ENCODE peak calls at places on chromosomes 5 and 9, in five cellular contexts. J is OCI-LY7, B is omental fat pad, A is glutamatergic neuron, F is cardiac muscle cell. C is an unnamed sample.

GRCh38 chr9:126513159-126514036 is 100.3 kb upstream of the LMX1B start:
- DNase-seq in J (no peak), B (no peak), A (no peak), F (no peak), C (no peak)

GRCh38 chr9:130860458-130861316 is 25.6 kb downstream of the ABL1 start:
- DNase-seq in J (no peak), B (peak), A (no peak), F (peak), C (no peak)

GRCh38 chr5:82489668-82490067 is 211.5 kb upstream of the RPS23 start:
- DNase-seq in J (no peak), B (no peak), A (no peak), F (no peak), C (no peak)

GRCh38 chr9:93710370-93710723 is 134.0 kb downstream of the PHF2 start:
- DNase-seq in J (no peak), B (no peak), A (no peak), F (no peak), C (no peak)

GRCh38 chr5:11426442-11426841 is 477.8 kb downstream of the CTNND2 start:
- DNase-seq in J (no peak), B (no peak), A (no peak), F (peak), C (no peak)

GRCh38 chr9:90141723-90142122 is 500.9 kb downstream of the DIRAS2 start:
- DNase-seq in J (peak), B (no peak), A (no peak), F (peak), C (no peak)

GRCh38 chr9:33437898-33438297 is 9.5 kb downstream of the AQP3 start:
- DNase-seq in J (peak), B (no peak), A (no peak), F (no peak), C (no peak)

GRCh38 chr5:93755716-93756115 is 14.3 kb upstream of the POU5F2 start:
- DNase-seq in J (no peak), B (no peak), A (no peak), F (no peak), C (no peak)

GRCh38 chr9:12849486-12850010 is 74.7 kb downstream of the LURAP1L start:
- DNase-seq in J (no peak), B (no peak), A (no peak), F (no peak), C (no peak)

GRCh38 chr5:41794478-41794877 is 75.7 kb downstream of the OXCT1 start:
- DNase-seq in J (no peak), B (no peak), A (no peak), F (peak), C (no peak)

GRCh38 chr5:42840279-42840678 is 28.6 kb upstream of the SELENOP start:
- DNase-seq in J (no peak), B (no peak), A (no peak), F (no peak), C (no peak)

GRCh38 chr9:91992636-91993035 is 42.6 kb upstream of the ROR2 start:
- DNase-seq in J (no peak), B (no peak), A (no peak), F (no peak), C (no peak)

GRCh38 chr9:115192835-115193234 is 74.9 kb upstream of the TNC start:
- DNase-seq in J (no peak), B (no peak), A (no peak), F (no peak), C (no peak)

GRCh38 chr5:152092580-152092979 is 167.9 kb upstream of the GLRA1 start:
- DNase-seq in J (no peak), B (no peak), A (no peak), F (peak), C (no peak)

GRCh38 chr5:472076-472655 is 29.2 kb downstream of the EXOC3 start:
- DNase-seq in J (no peak), B (no peak), A (peak), F (peak), C (no peak)

GRCh38 chr5:87872986-87873385 is 395.7 kb downstream of the TMEM161B start:
- DNase-seq in J (no peak), B (no peak), A (no peak), F (no peak), C (no peak)

GRCh38 chr5:160923927-160924705 is 72.1 kb upstream of the ATP10B start:
- DNase-seq in J (no peak), B (no peak), A (no peak), F (no peak), C (no peak)

GRCh38 chr9:93012998-93013855 is 45.3 kb upstream of the SUSD3 start:
- DNase-seq in J (no peak), B (no peak), A (no peak), F (no peak), C (no peak)

GRCh38 chr9:76704601-76705204 is 59.5 kb upstream of the PCA3 start:
- DNase-seq in J (peak), B (no peak), A (no peak), F (peak), C (no peak)

GRCh38 chr5:126677101-126677500 is 76.4 kb downstream of the PHAX start:
- DNase-seq in J (no peak), B (no peak), A (no peak), F (no peak), C (no peak)

GRCh38 chr5:57878301-57878722 is 395.7 kb upstream of the ACTBL2 start:
- DNase-seq in J (no peak), B (no peak), A (no peak), F (no peak), C (no peak)

GRCh38 chr5:174608631-174609097 is 115.7 kb upstream of the MSX2 start:
- DNase-seq in J (no peak), B (no peak), A (no peak), F (peak), C (peak)

GRCh38 chr9:17742065-17742464 is 163.2 kb downstream of the SH3GL2 start:
- DNase-seq in J (no peak), B (no peak), A (no peak), F (no peak), C (no peak)

GRCh38 chr9:80994892-80995291 is 694.5 kb downstream of the TLE1 start:
- DNase-seq in J (no peak), B (no peak), A (no peak), F (no peak), C (no peak)

GRCh38 chr5:93580387-93581100 is 475 bp downstream of the NR2F1-AS1 start:
- DNase-seq in J (no peak), B (no peak), A (peak), F (no peak), C (no peak)

GRCh38 chr9:115877852-115878450 is 275.6 kb upstream of the PAPPA start:
- DNase-seq in J (no peak), B (no peak), A (no peak), F (no peak), C (no peak)

GRCh38 chr5:175254155-175254554 is 189.8 kb downstream of the DRD1 start:
- DNase-seq in J (no peak), B (no peak), A (no peak), F (no peak), C (no peak)

GRCh38 chr5:167953151-167953788 is 338.2 kb upstream of the WWC1 start:
- DNase-seq in J (no peak), B (no peak), A (no peak), F (no peak), C (no peak)

GRCh38 chr9:2623866-2624682 is 2.5 kb downstream of the VLDLR start:
- DNase-seq in J (no peak), B (no peak), A (no peak), F (no peak), C (no peak)

GRCh38 chr5:168057905-168058304 is 233.5 kb upstream of the WWC1 start:
- DNase-seq in J (peak), B (no peak), A (no peak), F (no peak), C (no peak)

GRCh38 chr5:170885281-170885680 is 23.5 kb downstream of the RANBP17 start:
- DNase-seq in J (no peak), B (no peak), A (no peak), F (no peak), C (no peak)

GRCh38 chr9:133864011-133864410 is 125.9 kb upstream of the SARDH start:
- DNase-seq in J (no peak), B (no peak), A (no peak), F (no peak), C (no peak)

GRCh38 chr9:133713960-133714495 is 24.1 kb downstream of the SARDH start:
- DNase-seq in J (no peak), B (no peak), A (peak), F (no peak), C (no peak)

GRCh38 chr5:88825782-88826110 is 57.2 kb downstream of the MEF2C start:
- DNase-seq in J (no peak), B (no peak), A (no peak), F (no peak), C (no peak)

GRCh38 chr5:57450991-57451876 is 31.4 kb downstream of the ACTBL2 start:
- DNase-seq in J (peak), B (no peak), A (no peak), F (no peak), C (no peak)

GRCh38 chr5:157269165-157269671 is 3.3 kb downstream of the CYFIP2 start:
- DNase-seq in J (peak), B (no peak), A (no peak), F (no peak), C (peak)

GRCh38 chr5:137254695-137255094 is 244.4 kb downstream of the SPOCK1 start:
- DNase-seq in J (no peak), B (no peak), A (no peak), F (no peak), C (no peak)

GRCh38 chr5:28580616-28581015 is 1542.2 kb upstream of the CDH9 start:
- DNase-seq in J (no peak), B (no peak), A (no peak), F (no peak), C (no peak)

GRCh38 chr5:2017540-2018389 is 135.0 kb upstream of the IRX4 start:
- DNase-seq in J (peak), B (no peak), A (no peak), F (no peak), C (peak)
- TF ChIP-seq CTCF in J (peak), B (no peak), A (peak), F (peak), C (peak)

DNA sequence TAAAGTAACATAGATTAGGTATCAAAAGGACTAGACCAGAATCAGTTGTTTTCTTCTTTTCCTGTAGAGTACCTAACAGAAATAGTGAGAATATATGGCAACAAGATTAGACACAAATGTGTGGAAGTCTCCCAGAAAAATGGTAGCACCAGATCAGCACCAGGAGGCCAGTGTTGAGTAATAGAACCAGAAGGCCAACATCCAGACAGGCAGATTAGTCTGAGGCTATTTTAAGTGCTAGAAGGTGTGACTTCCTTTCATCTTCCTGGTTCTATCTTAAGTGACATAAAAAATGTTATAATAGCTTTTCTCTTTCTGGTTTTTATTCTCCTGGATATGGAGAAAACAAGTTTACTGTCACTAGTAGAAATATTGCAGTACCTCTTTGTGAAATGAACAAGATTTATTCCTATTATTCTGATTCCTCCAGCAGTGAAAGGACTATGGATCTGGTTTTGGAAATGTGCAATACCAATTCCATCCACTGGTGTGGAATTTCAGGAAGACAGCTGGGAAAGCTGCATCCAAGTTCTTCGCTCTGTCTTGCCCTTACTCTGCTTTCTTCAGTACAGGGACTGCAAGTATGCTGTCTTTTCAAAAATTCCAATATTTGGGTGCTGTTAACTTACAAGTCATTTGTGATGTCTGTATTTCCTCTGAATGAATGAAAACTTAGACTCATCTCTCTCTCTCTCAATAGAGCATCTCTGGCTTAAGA is 39.1 kb downstream of the SHLD3 start:
- DNase-seq in J (no peak), B (no peak), A (no peak), F (peak), C (no peak)
- TF ChIP-seq CTCF in J (peak), B (no peak), A (peak), F (peak), C (no peak)

GRCh38 chr9:36788534-36788933 is 215.8 kb downstream of the MELK start:
- DNase-seq in J (peak), B (no peak), A (peak), F (peak), C (peak)
- TF ChIP-seq CTCF in J (peak), B (no peak), A (peak), F (peak), C (no peak)

DNA sequence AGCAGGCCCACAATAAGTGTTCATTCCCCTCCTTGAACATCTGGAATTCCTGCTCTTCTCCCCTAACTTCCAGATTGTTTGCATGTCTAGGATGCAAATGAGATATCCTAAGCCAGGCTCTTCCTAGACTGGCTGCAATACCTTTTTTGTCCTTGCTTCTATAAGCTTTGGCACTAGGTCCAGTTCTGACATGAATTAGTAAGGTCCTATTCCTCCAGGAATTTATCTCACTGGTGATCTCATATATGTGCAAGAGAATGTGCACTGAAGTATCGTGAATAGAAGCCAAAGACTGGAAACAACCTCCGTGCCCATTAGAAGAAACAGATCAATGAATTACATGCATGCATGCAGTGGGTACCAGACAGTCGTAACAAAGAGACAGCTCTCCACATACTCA is 25.2 kb downstream of the DUSP1 start:
- DNase-seq in J (no peak), B (no peak), A (no peak), F (no peak), C (no peak)
- TF ChIP-seq CTCF in J (no peak), B (no peak), A (no peak), F (no peak), C (no peak)

DNA sequence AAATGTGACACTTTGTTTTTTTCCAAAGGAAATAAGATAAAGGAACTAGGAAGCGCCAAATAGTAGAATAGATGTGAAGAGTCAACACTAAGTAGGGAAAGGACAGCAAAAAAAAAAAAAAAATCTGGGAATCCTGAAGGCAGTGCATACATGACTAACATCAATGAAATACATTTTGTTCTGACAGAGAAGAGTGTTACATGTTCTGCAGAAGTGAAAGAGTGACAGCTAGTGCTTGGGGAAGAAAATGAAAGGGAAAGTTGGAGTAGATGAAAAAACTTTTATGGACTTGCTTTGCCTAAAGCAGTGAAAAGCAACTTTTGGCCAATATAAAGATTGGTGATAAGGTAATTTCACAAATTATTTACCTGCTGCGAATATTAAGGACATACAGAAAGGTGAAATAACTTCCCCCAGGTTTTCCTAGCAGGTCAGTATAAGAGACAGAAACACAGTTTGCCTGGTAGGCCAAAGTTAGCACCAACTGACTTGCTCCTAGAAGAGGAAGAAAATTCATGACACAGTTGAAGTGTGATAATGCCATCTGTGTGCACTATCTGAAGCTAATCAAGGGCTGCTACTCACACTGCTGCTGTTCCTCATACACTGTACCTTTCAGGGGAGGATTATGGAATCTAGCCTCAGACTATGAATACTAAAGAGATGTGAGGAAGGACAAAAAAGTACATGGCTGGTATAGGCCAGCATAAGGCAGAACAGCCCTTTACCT is 38.6 kb downstream of the RANBP6 start:
- DNase-seq in J (no peak), B (no peak), A (no peak), F (no peak), C (no peak)
- TF ChIP-seq CTCF in J (no peak), B (no peak), A (no peak), F (no peak), C (no peak)

GRCh38 chr5:14123551-14123950 is 19.6 kb upstream of the TRIO start:
- DNase-seq in J (no peak), B (no peak), A (no peak), F (no peak), C (no peak)
- TF ChIP-seq CTCF in J (no peak), B (no peak), A (no peak), F (no peak), C (no peak)

DNA sequence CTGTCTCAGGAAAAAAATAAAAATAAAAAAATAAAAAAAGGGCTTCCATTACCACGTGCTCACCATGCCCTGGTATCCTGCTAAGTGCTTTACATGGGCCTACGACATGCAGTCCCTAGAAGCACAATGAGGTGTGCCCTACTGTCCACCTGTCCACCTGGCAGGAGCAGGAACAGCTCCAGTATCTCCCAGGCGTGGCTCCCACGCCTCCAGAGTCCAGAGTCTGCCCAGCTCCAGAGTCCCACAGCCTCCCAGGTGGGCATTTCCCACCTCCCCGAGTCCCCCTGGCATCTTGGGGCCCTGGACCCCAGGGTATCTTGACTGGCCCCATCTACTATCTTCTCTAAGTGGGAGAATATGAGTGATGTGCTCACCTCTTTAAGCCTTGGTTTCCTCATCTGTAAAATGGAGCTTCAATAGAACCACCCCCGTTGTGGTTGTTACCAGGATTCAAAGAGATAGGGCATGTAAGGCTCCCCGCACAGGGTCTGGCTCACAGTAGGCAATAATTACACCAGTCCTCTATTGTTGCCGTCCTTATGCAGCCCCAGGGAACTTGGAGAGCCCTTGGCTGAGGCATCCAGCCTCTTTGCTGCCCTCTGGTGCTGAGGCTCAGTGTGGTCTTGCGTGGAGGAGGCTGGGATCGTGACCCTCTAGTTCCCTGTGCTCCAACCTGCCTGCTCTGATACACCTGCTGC is 8.9 kb downstream of the CXCL14 start:
- DNase-seq in J (peak), B (no peak), A (peak), F (peak), C (peak)
- TF ChIP-seq CTCF in J (peak), B (no peak), A (peak), F (peak), C (peak)

GRCh38 chr5:150346592-150346991 is 10.9 kb upstream of the TCOF1 start:
- DNase-seq in J (no peak), B (no peak), A (no peak), F (no peak), C (no peak)
- TF ChIP-seq CTCF in J (no peak), B (no peak), A (no peak), F (no peak), C (no peak)

DNA sequence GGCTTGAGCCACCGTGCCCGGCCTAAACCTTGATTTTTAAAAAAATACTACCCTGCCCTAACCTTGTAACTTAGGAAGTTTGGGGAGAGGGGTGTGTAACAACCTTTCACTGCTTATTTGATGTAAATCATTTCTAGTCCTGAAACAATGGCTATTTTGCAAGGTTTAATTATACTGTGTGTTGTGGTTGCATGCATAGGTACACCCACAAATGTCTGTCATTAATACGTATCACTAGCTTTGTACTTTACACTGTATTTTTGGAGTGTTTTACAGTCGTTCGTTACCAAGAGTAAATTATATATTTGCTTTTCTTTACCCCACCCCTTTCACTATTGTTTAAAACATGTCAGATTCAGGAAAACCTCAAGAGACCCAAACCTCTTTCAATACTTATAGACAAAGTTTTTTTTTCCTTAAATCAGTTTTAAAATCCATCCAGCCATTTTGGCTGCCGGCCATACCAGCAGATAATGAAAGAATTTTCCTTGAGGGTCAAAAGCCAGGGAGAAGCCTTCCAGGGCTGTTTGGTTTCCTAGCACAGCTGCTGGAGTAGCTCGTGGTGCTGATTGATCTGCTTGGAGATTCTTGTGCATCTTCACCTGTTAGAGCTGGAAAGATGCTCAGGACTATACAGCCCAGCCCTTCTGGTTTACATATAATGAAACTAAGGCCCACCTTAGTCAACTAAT is 50.7 kb downstream of the DOCK8 start:
- DNase-seq in J (no peak), B (no peak), A (no peak), F (no peak), C (no peak)
- TF ChIP-seq CTCF in J (no peak), B (no peak), A (no peak), F (no peak), C (no peak)